ENCODE peak calls at places on chromosomes 13 and 19, in four cellular contexts. M is heart right ventricle; O is CD8-positive, alpha-beta T cell; V is psoas muscle. T is an unnamed sample. For H3K4me1, the result is how much of the 10 kb centered on the place peaks cover.

GRCh38 chr19:52941941-52942370 is 18.7 kb upstream of the ZNF888 start:
- DNase-seq in M (peak), O (no peak), V (peak), T (no peak)

GRCh38 chr13:94999871-95000270 is 287.5 kb upstream of the SOX21 start:
- DNase-seq in M (no peak), O (no peak), V (no peak), T (no peak)

GRCh38 chr19:49391581-49392399 is 3.7 kb downstream of the KASH5 start:
- DNase-seq in M (peak), O (peak), V (peak), T (peak)

GRCh38 chr19:55647732-55648656 is at the start of gene CCDC106:
- DNase-seq in M (peak), O (peak), V (peak), T (no peak)

GRCh38 chr19:19568802-19569756 is 31.0 kb downstream of the CILP2 start:
- DNase-seq in M (no peak), O (no peak), V (no peak), T (no peak)

GRCh38 chr19:54188224-54188871 is 1.0 kb downstream of the MBOAT7 start:
- DNase-seq in M (no peak), O (peak), V (no peak), T (peak)

GRCh38 chr19:39951686-39952085 is 17.3 kb upstream of the FCGBP start:
- DNase-seq in M (no peak), O (no peak), V (no peak), T (no peak)

GRCh38 chr19:41521860-41522555 is 54.0 kb upstream of the CEACAM21 start:
- DNase-seq in M (peak), O (peak), V (peak), T (peak)

GRCh38 chr19:28737021-28737525 is 475.9 kb downstream of the UQCRFS1 start:
- DNase-seq in M (no peak), O (no peak), V (no peak), T (no peak)

GRCh38 chr19:13848811-13849241 is 28.1 kb upstream of the NANOS3 start:
- DNase-seq in M (no peak), O (no peak), V (no peak), T (no peak)

GRCh38 chr19:36797786-36798108 is 25.1 kb upstream of the ZNF850 start:
- DNase-seq in M (no peak), O (no peak), V (no peak), T (no peak)

GRCh38 chr13:31160857-31161582 is 684 bp downstream of the HSPH1 start:
- DNase-seq in M (peak), O (peak), V (peak), T (peak)

GRCh38 chr13:68850160-68850559 is 1257.5 kb upstream of the ATXN8OS start:
- DNase-seq in M (no peak), O (no peak), V (no peak), T (no peak)

GRCh38 chr19:8615813-8616596 is 5.5 kb upstream of the ADAMTS10 start:
- DNase-seq in M (peak), O (peak), V (peak), T (peak)

GRCh38 chr13:98879965-98880364 is 97.9 kb downstream of the DOCK9 start:
- DNase-seq in M (no peak), O (no peak), V (peak), T (no peak)

DNA sequence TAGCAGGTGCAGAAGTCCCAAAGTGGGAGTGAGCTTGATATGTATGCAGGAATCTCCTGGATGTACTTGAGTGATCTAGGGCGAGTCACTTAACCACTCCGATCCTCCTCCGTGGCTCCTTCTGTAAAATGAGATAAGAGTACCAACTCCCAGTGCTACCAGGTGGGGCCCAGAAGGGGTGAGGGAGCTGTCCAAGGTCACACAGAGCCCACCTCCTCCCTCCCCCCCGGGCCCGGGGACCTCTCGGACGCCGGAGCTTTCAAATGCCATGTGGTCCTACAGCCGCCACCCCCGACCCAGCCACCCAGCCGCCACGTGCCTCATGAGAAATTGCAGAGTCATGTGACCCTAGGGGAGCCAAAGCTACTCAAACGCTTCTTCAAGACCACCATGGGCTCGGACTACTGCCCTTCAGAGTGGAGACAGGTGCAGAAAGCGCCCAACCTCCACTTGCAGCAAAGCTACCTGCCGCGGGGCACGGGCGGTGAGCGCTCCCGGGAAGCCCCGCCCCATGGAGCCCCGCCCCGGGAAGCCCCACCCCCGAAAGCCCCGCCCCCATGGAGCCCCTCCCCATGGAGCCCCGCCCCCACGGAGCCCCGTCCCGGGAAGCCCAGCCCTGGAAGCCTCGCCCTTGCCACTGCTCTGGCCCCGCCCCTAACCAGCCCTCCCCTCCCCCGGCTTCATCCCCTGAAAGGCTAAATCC is 10.1 kb upstream of the ZNF358 start:
- DNase-seq in M (no peak), O (no peak), V (no peak), T (no peak)
- H3K4me3 ChIP-seq in M (no peak), O (no peak), V (peak), T (no peak)

DNA sequence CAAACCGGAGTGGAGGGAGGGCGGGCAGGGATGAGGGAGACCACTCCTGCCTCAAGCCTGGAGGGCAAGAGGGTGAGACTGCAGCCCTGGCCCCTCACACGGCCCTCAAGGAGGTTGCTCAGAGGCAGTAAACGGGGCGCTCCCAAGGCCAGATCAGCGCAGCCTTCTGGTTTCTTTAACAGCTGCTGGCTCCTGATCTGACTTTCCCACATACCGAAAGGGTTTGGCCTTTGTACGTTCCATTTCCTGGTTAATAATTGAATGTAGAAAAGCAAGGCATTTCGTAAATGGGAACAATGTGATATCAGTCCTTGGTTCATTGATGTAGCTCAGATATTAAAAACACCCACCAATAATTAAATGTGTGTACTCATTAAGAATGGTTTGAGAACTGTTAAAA is 71.5 kb downstream of the GGACT start:
- DNase-seq in M (no peak), O (no peak), V (no peak), T (no peak)
- H3K27ac ChIP-seq in M (no peak), O (no peak), V (no peak), T (no peak)

GRCh38 chr13:49210114-49210513 is 10.0 kb upstream of the MLNR start:
- DNase-seq in M (no peak), O (no peak), V (no peak), T (no peak)

GRCh38 chr13:49208619-49209018 is 11.5 kb upstream of the MLNR start:
- DNase-seq in M (no peak), O (no peak), V (no peak), T (no peak)

GRCh38 chr13:49210669-49211068 is 9.5 kb upstream of the MLNR start:
- DNase-seq in M (no peak), O (no peak), V (no peak), T (no peak)

DNA sequence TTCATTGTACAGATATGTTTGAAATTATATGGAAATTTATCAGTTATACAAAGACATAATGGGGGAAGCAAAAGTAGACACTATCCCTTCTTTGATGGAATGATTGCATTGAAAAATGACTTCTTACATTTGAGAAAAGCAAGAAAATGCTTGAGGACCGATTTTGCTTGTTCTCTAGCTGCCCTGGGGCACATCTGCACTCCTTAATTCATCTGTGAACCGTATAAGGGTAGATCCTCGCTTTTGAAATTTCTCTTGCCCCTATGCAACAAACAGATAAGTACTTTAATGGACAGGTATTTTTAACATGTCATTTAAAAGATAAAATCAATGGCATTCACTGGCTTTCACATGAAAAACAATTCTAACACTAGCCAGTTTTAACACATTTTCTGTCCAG is 13.5 kb upstream of the MLNR start:
- DNase-seq in M (no peak), O (no peak), V (no peak), T (no peak)
- H3K4me1 ChIP-seq in M (under half), O (under half), V (under half), T (under half)

GRCh38 chr19:43776285-43776684 is 4.5 kb downstream of the KCNN4 start:
- DNase-seq in M (no peak), O (no peak), V (peak), T (no peak)

GRCh38 chr19:43775299-43775890 is 5.4 kb downstream of the KCNN4 start:
- DNase-seq in M (no peak), O (no peak), V (no peak), T (no peak)

GRCh38 chr19:43773725-43774102 is 7.1 kb downstream of the KCNN4 start:
- DNase-seq in M (no peak), O (no peak), V (no peak), T (no peak)

GRCh38 chr19:43777163-43777700 is 3.5 kb downstream of the KCNN4 start:
- DNase-seq in M (no peak), O (peak), V (peak), T (peak)

DNA sequence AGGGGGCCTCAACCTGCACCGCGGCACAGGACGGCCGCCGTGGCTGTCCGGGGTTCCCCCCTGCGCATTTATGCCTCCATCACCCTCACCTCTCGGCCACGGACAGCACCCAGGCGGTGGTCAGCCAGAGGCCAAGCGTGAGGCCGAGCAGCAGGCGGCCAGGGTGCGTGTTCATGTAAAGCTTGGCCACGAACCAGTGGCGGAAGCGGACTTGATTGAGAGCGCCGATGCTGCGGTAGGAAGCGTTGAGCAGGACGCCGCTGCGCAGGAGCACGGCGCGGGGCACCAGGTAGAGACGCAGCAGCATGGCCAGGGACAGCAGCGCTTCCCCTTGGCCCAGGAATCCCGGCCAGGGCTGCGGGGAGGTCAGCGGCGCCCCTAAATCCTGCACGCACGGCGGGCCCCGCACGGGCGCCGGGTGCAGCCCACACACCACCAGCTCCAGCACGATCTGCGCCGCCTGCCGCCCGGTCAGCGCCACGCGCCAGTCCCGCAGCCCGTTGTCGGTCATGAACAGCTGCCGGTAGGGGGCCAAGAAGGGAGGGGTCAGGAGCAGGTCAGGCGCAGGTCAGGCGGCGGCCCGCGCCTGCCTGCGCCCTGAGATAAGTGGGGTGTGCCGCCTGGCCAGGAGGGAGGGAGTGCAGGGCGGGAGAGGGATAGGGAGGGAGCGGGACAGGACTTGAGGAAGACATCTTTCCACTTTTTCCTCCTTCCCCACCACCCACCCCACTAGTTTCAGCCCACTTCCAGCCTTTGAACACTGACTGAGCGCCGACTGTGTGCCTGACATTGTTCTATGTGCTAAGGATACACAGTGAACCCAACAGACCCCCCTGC is 6.5 kb downstream of the KCNN4 start:
- DNase-seq in M (peak), O (no peak), V (peak), T (no peak)
- H3K4me3 ChIP-seq in M (peak), O (no peak), V (peak), T (no peak)

GRCh38 chr19:16760990-16761389 is 41.3 kb downstream of the NWD1 start:
- DNase-seq in M (no peak), O (no peak), V (no peak), T (no peak)
- H3K27ac ChIP-seq in M (no peak), O (no peak), V (no peak), T (no peak)